ENCODE peak calls at places on chromosomes 4 and X, in six cellular contexts. One of them, this sample, is unnamed.

GRCh38 chrX:110327336-110327735 is 9.5 kb upstream of the AMMECR1 start:
- DNase-seq in colonic mucosa: no peak
- DNase-seq in OCI-LY7: no peak
- DNase-seq in tibial artery: no peak
- DNase-seq in heart right ventricle: no peak
- DNase-seq in GM06990: no peak
- DNase-seq in this sample: no peak

GRCh38 chrX:13029341-13029740 is 15.1 kb downstream of the FAM9C start:
- DNase-seq in colonic mucosa: peak
- DNase-seq in OCI-LY7: no peak
- DNase-seq in tibial artery: no peak
- DNase-seq in heart right ventricle: peak
- DNase-seq in GM06990: no peak
- DNase-seq in this sample: peak

GRCh38 chr4:127622923-127623754 is 9.6 kb upstream of the INTU start:
- DNase-seq in colonic mucosa: peak
- DNase-seq in OCI-LY7: no peak
- DNase-seq in tibial artery: no peak
- DNase-seq in heart right ventricle: peak
- DNase-seq in GM06990: peak
- DNase-seq in this sample: peak

GRCh38 chr4:127708985-127709384 is 21.2 kb upstream of the SLC25A31 start:
- DNase-seq in colonic mucosa: no peak
- DNase-seq in OCI-LY7: no peak
- DNase-seq in tibial artery: no peak
- DNase-seq in heart right ventricle: no peak
- DNase-seq in GM06990: no peak
- DNase-seq in this sample: peak

GRCh38 chrX:120140293-120140981 is 18.0 kb upstream of the RHOXF2 start:
- DNase-seq in colonic mucosa: no peak
- DNase-seq in OCI-LY7: no peak
- DNase-seq in tibial artery: no peak
- DNase-seq in heart right ventricle: no peak
- DNase-seq in GM06990: no peak
- DNase-seq in this sample: no peak

GRCh38 chrX:302975-303374 is 15.6 kb downstream of the GTPBP6 start:
- DNase-seq in colonic mucosa: no peak
- DNase-seq in OCI-LY7: no peak
- DNase-seq in tibial artery: no peak
- DNase-seq in heart right ventricle: no peak
- DNase-seq in GM06990: no peak
- DNase-seq in this sample: no peak

GRCh38 chr4:101125045-101125713 is 222.1 kb downstream of the PPP3CA start:
- DNase-seq in colonic mucosa: no peak
- DNase-seq in OCI-LY7: peak
- DNase-seq in tibial artery: no peak
- DNase-seq in heart right ventricle: no peak
- DNase-seq in GM06990: no peak
- DNase-seq in this sample: peak

GRCh38 chr4:106809083-106809482 is 227.0 kb downstream of the DKK2 start:
- DNase-seq in colonic mucosa: no peak
- DNase-seq in OCI-LY7: no peak
- DNase-seq in tibial artery: no peak
- DNase-seq in heart right ventricle: no peak
- DNase-seq in GM06990: no peak
- DNase-seq in this sample: peak

GRCh38 chr4:184744251-184744650 is 10.4 kb upstream of the CENPU start:
- DNase-seq in colonic mucosa: no peak
- DNase-seq in OCI-LY7: no peak
- DNase-seq in tibial artery: no peak
- DNase-seq in heart right ventricle: no peak
- DNase-seq in GM06990: no peak
- DNase-seq in this sample: no peak

GRCh38 chrX:153765138-153766079 is 1.4 kb downstream of the PLXNB3 start:
- DNase-seq in colonic mucosa: no peak
- DNase-seq in OCI-LY7: no peak
- DNase-seq in tibial artery: no peak
- DNase-seq in heart right ventricle: peak
- DNase-seq in GM06990: no peak
- DNase-seq in this sample: peak

GRCh38 chr4:2964077-2964471 is 703 bp downstream of the GRK4 start:
- DNase-seq in colonic mucosa: no peak
- DNase-seq in OCI-LY7: no peak
- DNase-seq in tibial artery: no peak
- DNase-seq in heart right ventricle: no peak
- DNase-seq in GM06990: no peak
- DNase-seq in this sample: no peak

DNA sequence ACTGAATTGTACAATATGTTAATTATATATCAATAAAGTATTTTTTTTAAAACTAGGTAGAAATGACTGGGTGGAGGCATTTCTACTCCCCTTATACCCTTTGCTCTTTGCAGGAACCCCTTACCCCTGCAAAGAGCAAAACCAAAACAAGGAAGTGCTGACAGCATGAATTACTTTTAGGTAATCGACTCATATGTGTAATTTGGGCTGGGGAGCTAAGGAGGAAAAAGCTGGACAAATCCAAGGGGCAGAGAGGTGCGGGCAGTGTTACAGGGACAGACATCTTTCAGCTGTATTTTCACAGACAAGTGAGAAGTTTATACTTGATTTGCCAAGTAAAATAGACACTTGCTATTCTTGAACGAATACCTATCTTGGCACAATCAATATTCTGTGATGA is 35.5 kb downstream of the MANBA start:
- DNase-seq in colonic mucosa: no peak
- DNase-seq in OCI-LY7: no peak
- DNase-seq in tibial artery: no peak
- DNase-seq in heart right ventricle: no peak
- DNase-seq in GM06990: no peak
- DNase-seq in this sample: no peak
- TF ChIP-seq CTCF in colonic mucosa: no peak
- TF ChIP-seq CTCF in OCI-LY7: no peak
- TF ChIP-seq CTCF in tibial artery: no peak
- TF ChIP-seq CTCF in heart right ventricle: no peak
- TF ChIP-seq CTCF in GM06990: no peak
- TF ChIP-seq CTCF in this sample: no peak

DNA sequence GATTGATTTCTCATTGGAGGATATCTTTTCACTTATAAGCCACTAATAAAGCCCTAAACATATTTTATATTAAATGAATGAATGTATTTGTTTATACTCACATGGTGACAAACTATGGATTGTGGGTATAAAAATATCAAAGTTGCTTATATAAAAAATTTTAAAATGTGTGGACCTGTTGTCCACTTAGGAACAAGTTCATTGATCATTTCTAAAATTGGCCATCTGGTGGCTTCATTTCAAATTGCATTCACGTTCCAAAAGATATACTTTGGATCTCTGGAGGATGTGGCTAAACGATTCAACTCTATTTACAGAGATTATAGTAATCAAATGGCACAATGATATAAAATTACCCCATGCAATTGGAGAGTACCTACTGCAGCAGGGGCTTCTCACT is 32.5 kb downstream of the FSTL5 start:
- DNase-seq in colonic mucosa: no peak
- DNase-seq in OCI-LY7: no peak
- DNase-seq in tibial artery: no peak
- DNase-seq in heart right ventricle: no peak
- DNase-seq in GM06990: no peak
- DNase-seq in this sample: no peak
- TF ChIP-seq CTCF in colonic mucosa: no peak
- TF ChIP-seq CTCF in OCI-LY7: peak
- TF ChIP-seq CTCF in tibial artery: no peak
- TF ChIP-seq CTCF in heart right ventricle: no peak
- TF ChIP-seq CTCF in GM06990: peak
- TF ChIP-seq CTCF in this sample: no peak

GRCh38 chr4:55546633-55547460 is at the start of gene CLOCK:
- DNase-seq in colonic mucosa: peak
- DNase-seq in OCI-LY7: peak
- DNase-seq in tibial artery: peak
- DNase-seq in heart right ventricle: peak
- DNase-seq in GM06990: peak
- DNase-seq in this sample: peak
- TF ChIP-seq CTCF in colonic mucosa: peak
- TF ChIP-seq CTCF in OCI-LY7: peak
- TF ChIP-seq CTCF in tibial artery: peak
- TF ChIP-seq CTCF in heart right ventricle: peak
- TF ChIP-seq CTCF in GM06990: peak
- TF ChIP-seq CTCF in this sample: peak

GRCh38 chrX:24520472-24520871 is 55.4 kb downstream of the PDK3 start:
- DNase-seq in colonic mucosa: no peak
- DNase-seq in OCI-LY7: no peak
- DNase-seq in tibial artery: no peak
- DNase-seq in heart right ventricle: no peak
- DNase-seq in GM06990: no peak
- DNase-seq in this sample: no peak

GRCh38 chrX:24513416-24513815 is 48.3 kb downstream of the PDK3 start:
- DNase-seq in colonic mucosa: no peak
- DNase-seq in OCI-LY7: no peak
- DNase-seq in tibial artery: no peak
- DNase-seq in heart right ventricle: no peak
- DNase-seq in GM06990: peak
- DNase-seq in this sample: no peak

GRCh38 chrX:24515447-24515846 is 50.4 kb downstream of the PDK3 start:
- DNase-seq in colonic mucosa: no peak
- DNase-seq in OCI-LY7: no peak
- DNase-seq in tibial artery: no peak
- DNase-seq in heart right ventricle: no peak
- DNase-seq in GM06990: no peak
- DNase-seq in this sample: peak
- TF ChIP-seq CTCF in colonic mucosa: no peak
- TF ChIP-seq CTCF in OCI-LY7: peak
- TF ChIP-seq CTCF in tibial artery: peak
- TF ChIP-seq CTCF in heart right ventricle: no peak
- TF ChIP-seq CTCF in GM06990: no peak
- TF ChIP-seq CTCF in this sample: peak

GRCh38 chrX:16699389-16699788 is 13.1 kb downstream of the CTPS2 start:
- DNase-seq in colonic mucosa: no peak
- DNase-seq in OCI-LY7: no peak
- DNase-seq in tibial artery: no peak
- DNase-seq in heart right ventricle: no peak
- DNase-seq in GM06990: no peak
- DNase-seq in this sample: no peak
- TF ChIP-seq CTCF in colonic mucosa: no peak
- TF ChIP-seq CTCF in OCI-LY7: no peak
- TF ChIP-seq CTCF in tibial artery: no peak
- TF ChIP-seq CTCF in heart right ventricle: no peak
- TF ChIP-seq CTCF in GM06990: no peak
- TF ChIP-seq CTCF in this sample: no peak

DNA sequence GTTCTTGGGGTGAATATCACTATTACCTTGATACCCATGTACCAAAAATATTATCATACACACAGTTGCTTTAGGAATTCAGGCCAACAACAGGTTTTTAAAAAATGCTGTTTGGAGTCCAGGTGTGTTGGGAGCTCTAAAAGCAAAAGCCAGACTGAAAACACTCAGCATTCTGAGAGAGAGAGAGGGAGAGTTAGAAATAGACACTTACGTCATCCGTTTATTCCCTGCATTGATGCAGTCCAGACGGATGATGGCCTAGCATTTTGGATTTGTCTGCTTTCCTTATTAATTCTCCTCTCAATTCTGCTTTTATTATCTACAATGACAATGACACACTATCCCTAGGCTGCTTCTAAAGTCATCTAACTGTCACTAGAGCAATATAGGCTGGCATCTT is 358.3 kb upstream of the BOD1L1 start:
- DNase-seq in colonic mucosa: no peak
- DNase-seq in OCI-LY7: no peak
- DNase-seq in tibial artery: no peak
- DNase-seq in heart right ventricle: no peak
- DNase-seq in GM06990: no peak
- DNase-seq in this sample: peak
- TF ChIP-seq CTCF in colonic mucosa: no peak
- TF ChIP-seq CTCF in OCI-LY7: no peak
- TF ChIP-seq CTCF in tibial artery: no peak
- TF ChIP-seq CTCF in heart right ventricle: no peak
- TF ChIP-seq CTCF in GM06990: no peak
- TF ChIP-seq CTCF in this sample: no peak

DNA sequence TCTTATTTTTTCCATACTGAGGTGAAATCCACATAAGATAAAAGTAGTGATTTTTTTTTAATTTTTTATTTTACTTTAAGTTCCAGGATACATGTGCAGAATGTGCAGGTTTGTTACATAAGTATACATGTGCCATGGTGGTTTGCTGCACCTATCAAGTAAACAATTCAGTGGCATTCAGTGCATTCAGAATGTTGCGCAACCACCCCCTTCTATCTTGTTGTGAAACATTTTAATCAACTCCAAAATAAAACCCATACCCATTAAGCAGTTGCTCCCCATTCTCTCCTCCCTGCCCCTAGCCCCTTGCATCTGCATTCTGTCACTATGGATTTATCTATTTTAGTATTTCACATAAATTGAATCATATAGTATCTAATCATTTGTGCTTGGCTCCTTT is 121.2 kb downstream of the KLHL13 start:
- DNase-seq in colonic mucosa: no peak
- DNase-seq in OCI-LY7: no peak
- DNase-seq in tibial artery: no peak
- DNase-seq in heart right ventricle: no peak
- DNase-seq in GM06990: no peak
- DNase-seq in this sample: no peak
- TF ChIP-seq CTCF in colonic mucosa: no peak
- TF ChIP-seq CTCF in OCI-LY7: no peak
- TF ChIP-seq CTCF in tibial artery: no peak
- TF ChIP-seq CTCF in heart right ventricle: no peak
- TF ChIP-seq CTCF in GM06990: no peak
- TF ChIP-seq CTCF in this sample: no peak

DNA sequence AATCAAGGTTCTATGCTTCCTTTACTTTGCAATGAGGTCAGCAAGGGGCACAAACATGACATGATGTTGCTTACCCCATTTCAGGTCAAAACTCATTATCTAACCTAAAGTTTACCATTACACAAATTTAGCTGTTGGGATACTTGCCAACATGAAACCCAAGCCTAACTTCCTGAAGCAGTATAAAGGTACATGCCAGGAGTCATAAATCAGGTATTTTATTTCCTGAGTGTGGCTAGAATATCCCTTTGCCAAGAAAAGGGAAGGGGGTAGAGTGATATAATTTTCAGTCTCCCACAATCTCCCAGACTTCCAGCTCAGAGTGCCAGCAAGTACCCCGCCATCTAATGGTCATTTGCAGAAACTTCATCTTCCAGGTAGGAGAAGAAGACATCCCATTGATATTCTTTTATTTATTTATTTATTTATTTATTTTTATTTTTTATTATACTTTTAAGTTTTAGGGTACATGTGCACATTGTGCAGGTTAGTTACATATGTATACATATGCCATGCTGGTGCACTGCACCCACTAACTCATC is 136.6 kb downstream of the NEXMIF start:
- DNase-seq in colonic mucosa: no peak
- DNase-seq in OCI-LY7: no peak
- DNase-seq in tibial artery: no peak
- DNase-seq in heart right ventricle: no peak
- DNase-seq in GM06990: no peak
- DNase-seq in this sample: no peak
- TF ChIP-seq CTCF in colonic mucosa: no peak
- TF ChIP-seq CTCF in OCI-LY7: peak
- TF ChIP-seq CTCF in tibial artery: no peak
- TF ChIP-seq CTCF in heart right ventricle: no peak
- TF ChIP-seq CTCF in GM06990: no peak
- TF ChIP-seq CTCF in this sample: no peak